ENCODE peak calls at places on chromosomes 3 and 15, in six cellular contexts. V is K562, P is GM12891, E is GM12878, C is HepG2, M is H1. I is an unnamed sample.

GRCh38 chr3:138468886-138469285 is 34.5 kb downstream of the ESYT3 start:
- DNase-seq in V (no peak), P (no peak), E (no peak), C (no peak), M (no peak), I (no peak)

GRCh38 chr3:101561630-101562328 is at the start of gene TRMT10C:
- DNase-seq in V (peak; percentile 77), P (peak; percentile 74), E (peak; percentile 74), C (peak; percentile 80), M (peak; percentile 76), I (peak; percentile 83)

GRCh38 chr15:90103669-90104329 is 1.5 kb upstream of the IDH2 start:
- DNase-seq in V (no peak), P (no peak), E (no peak), C (peak; percentile 60), M (no peak), I (no peak)

GRCh38 chr3:33915796-33916589 is 117.6 kb downstream of the PDCD6IP start:
- DNase-seq in V (no peak), P (peak; percentile 30), E (no peak), C (peak; percentile 3), M (peak; percentile 5), I (no peak)

GRCh38 chr15:76987896-76988860 is 6.7 kb upstream of the PSTPIP1 start:
- DNase-seq in V (peak; percentile 36), P (peak; percentile 68), E (peak; percentile 90), C (no peak), M (no peak), I (peak; percentile 67)

GRCh38 chr15:77031376-77032050 is 36.6 kb downstream of the PSTPIP1 start:
- DNase-seq in V (no peak), P (peak; percentile 61), E (no peak), C (peak; percentile 49), M (no peak), I (peak; percentile 58)

GRCh38 chr15:68586274-68586961 is 7.6 kb downstream of the CORO2B start:
- DNase-seq in V (no peak), P (no peak), E (no peak), C (peak; percentile 66), M (no peak), I (no peak)

GRCh38 chr3:155555479-155556065 is 189.3 kb downstream of the PLCH1 start:
- DNase-seq in V (no peak), P (no peak), E (no peak), C (no peak), M (no peak), I (no peak)

GRCh38 chr15:76153241-76154197 is 93.7 kb downstream of the TMEM266 start:
- DNase-seq in V (no peak), P (no peak), E (no peak), C (no peak), M (no peak), I (no peak)

GRCh38 chr3:42300013-42300412 is 34.0 kb upstream of the CCK start:
- DNase-seq in V (no peak), P (no peak), E (no peak), C (peak; percentile 10), M (no peak), I (no peak)

GRCh38 chr3:112333002-112333385 is at the start of gene CD200:
- DNase-seq in V (no peak), P (peak; percentile 32), E (no peak), C (no peak), M (no peak), I (peak; percentile 24)

GRCh38 chr15:40593588-40594428 is at the start of gene KNL1:
- DNase-seq in V (peak; percentile 95), P (peak; percentile 59), E (peak; percentile 99), C (peak; percentile 92), M (peak; percentile 85), I (peak; percentile 52)
- TF ChIP-seq POLR2A in V (peak; percentile 90), P (peak; percentile 42), E (peak; percentile 68), C (peak; percentile 77), M (peak; percentile 90), I (no peak)

DNA sequence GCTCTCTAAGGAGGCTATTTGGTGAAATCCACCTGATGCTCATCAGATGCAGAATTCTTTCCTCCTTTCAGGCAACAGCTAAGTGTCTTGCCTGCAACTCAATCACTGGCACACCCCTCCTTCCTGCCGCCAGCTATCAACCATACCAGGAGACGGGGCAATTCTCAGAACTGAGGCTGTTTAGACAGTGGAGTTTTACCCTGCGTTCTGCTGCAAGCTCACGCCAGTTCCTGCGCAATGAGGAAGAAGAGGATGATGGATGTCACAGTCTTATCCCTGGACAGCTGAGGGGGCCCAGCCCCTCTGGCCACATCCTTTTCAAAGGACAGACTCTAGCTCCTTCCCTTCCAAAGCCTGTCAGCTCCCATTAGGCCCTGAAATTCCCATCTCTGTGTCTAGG is 7.0 kb upstream of the MANF start:
- DNase-seq in V (no peak), P (no peak), E (no peak), C (no peak), M (no peak), I (no peak)
- TF ChIP-seq TAF1 in V (no peak), P (no peak), E (no peak), C (no peak), M (no peak), I (no peak)

GRCh38 chr3:46498916-46499519 is 1.2 kb downstream of the RTP3 start:
- DNase-seq in V (no peak), P (no peak), E (no peak), C (no peak), M (no peak), I (no peak)
- TF ChIP-seq POLR2A in V (no peak), P (no peak), E (no peak), C (no peak), M (no peak), I (no peak)

GRCh38 chr3:149465351-149465883 is 9.1 kb upstream of the TM4SF4 start:
- DNase-seq in V (no peak), P (no peak), E (no peak), C (no peak), M (no peak), I (no peak)

GRCh38 chr3:149464706-149465328 is 9.7 kb upstream of the TM4SF4 start:
- DNase-seq in V (no peak), P (no peak), E (no peak), C (no peak), M (no peak), I (no peak)

GRCh38 chr3:149463921-149464320 is 10.6 kb upstream of the TM4SF4 start:
- DNase-seq in V (no peak), P (no peak), E (no peak), C (no peak), M (no peak), I (no peak)

GRCh38 chr3:149468504-149469212 is 5.8 kb upstream of the TM4SF4 start:
- DNase-seq in V (no peak), P (no peak), E (peak; percentile 51), C (peak; percentile 35), M (no peak), I (no peak)

GRCh38 chr3:149466192-149466591 is 8.3 kb upstream of the TM4SF4 start:
- DNase-seq in V (no peak), P (no peak), E (no peak), C (no peak), M (peak; percentile 7), I (no peak)
- TF ChIP-seq TAF1 in V (no peak), P (no peak), E (no peak), C (no peak), M (no peak), I (no peak)

GRCh38 chr3:141738636-141739363 is 702 bp downstream of the RNF7 start:
- DNase-seq in V (peak; percentile 20), P (no peak), E (no peak), C (no peak), M (no peak), I (no peak)

GRCh38 chr3:141735789-141736465 is 2.2 kb upstream of the RNF7 start:
- DNase-seq in V (no peak), P (no peak), E (no peak), C (peak; percentile 59), M (no peak), I (no peak)

GRCh38 chr3:141737108-141737507 is 990 bp upstream of the RNF7 start:
- DNase-seq in V (no peak), P (no peak), E (no peak), C (no peak), M (no peak), I (peak; percentile 2)

GRCh38 chr3:141739731-141740130 is 1.6 kb downstream of the RNF7 start:
- DNase-seq in V (no peak), P (no peak), E (no peak), C (no peak), M (no peak), I (no peak)

GRCh38 chr3:141737828-141738635 is at the start of gene RNF7:
- DNase-seq in V (peak; percentile 99), P (peak; percentile 86), E (peak; percentile 83), C (peak; percentile 87), M (peak; percentile 90), I (peak; percentile 70)
- TF ChIP-seq POLR2A in V (peak; percentile 90), P (peak; percentile 85), E (peak; percentile 97), C (peak; percentile 88), M (peak; percentile 77), I (peak; percentile 89)

I was measured in GM12892.